ENCODE peak calls at places on chromosome 4, in seven cellular contexts. A is omental fat pad, W is GM13977, C is fibroblast of villous mesenchyme, Z is A549, H is A673, E is heart right ventricle. B is an unnamed sample.

GRCh38 chr4:163693776-163694175 is 199.3 kb downstream of the TMA16 start:
- DNase-seq in W (no peak), C (peak; percentile 8), Z (no peak), H (no peak), A (no peak), E (no peak), B (no peak)

GRCh38 chr4:168449740-168450442 is 30.4 kb downstream of the DDX60L start:
- DNase-seq in A (no peak), Z (no peak), H (no peak), W (no peak), E (no peak), C (peak; percentile 98), B (no peak)

GRCh38 chr4:127304356-127304755 is 328.4 kb upstream of the INTU start:
- DNase-seq in H (no peak), A (no peak), C (peak; percentile 83), Z (no peak), W (no peak), E (no peak), B (no peak)

GRCh38 chr4:169275180-169275579 is 4.4 kb upstream of the SH3RF1 start:
- DNase-seq in C (peak; percentile 79), W (no peak), E (no peak), Z (no peak), H (no peak), A (no peak), B (no peak)

GRCh38 chr4:55018978-55019377 is 106.4 kb downstream of the KDR start:
- DNase-seq in E (no peak), Z (no peak), C (no peak), W (no peak), H (no peak), A (no peak), B (no peak)

GRCh38 chr4:38004887-38005286 is 44.7 kb downstream of the PTTG2 start:
- DNase-seq in A (no peak), C (no peak), Z (no peak), W (no peak), E (no peak), H (no peak), B (no peak)

GRCh38 chr4:173748353-173748752 is 218.3 kb upstream of the HAND2 start:
- DNase-seq in A (no peak), Z (no peak), C (peak; percentile 54), E (no peak), H (peak; percentile 61), W (no peak), B (no peak)

GRCh38 chr4:71333960-71334951 is 4.6 kb upstream of the SLC4A4 start:
- DNase-seq in W (no peak), E (no peak), C (no peak), H (no peak), Z (no peak), A (no peak), B (no peak)

GRCh38 chr4:88202443-88202842 is 44.0 kb upstream of the ABCG2 start:
- DNase-seq in C (no peak), A (no peak), H (no peak), W (no peak), E (no peak), Z (no peak), B (no peak)

GRCh38 chr4:44736900-44737299 is 10.5 kb upstream of the GNPDA2 start:
- DNase-seq in Z (no peak), E (no peak), H (no peak), A (no peak), C (no peak), W (no peak), B (no peak)

GRCh38 chr4:16269742-16270522 is 43.7 kb upstream of the TAPT1 start:
- DNase-seq in H (no peak), W (no peak), Z (no peak), C (peak; percentile 45), E (no peak), A (no peak), B (no peak)

GRCh38 chr4:123463869-123464268 is 67.3 kb downstream of the SPRY1 start:
- DNase-seq in E (no peak), A (no peak), W (no peak), C (no peak), Z (no peak), H (no peak), B (no peak)

GRCh38 chr4:89482248-89482647 is 174.6 kb upstream of the GPRIN3 start:
- DNase-seq in C (peak; percentile 54), E (no peak), Z (peak; percentile 33), A (no peak), W (peak; percentile 42), H (peak; percentile 33), B (peak; percentile 38)

GRCh38 chr4:89486673-89487072 is 179.1 kb upstream of the GPRIN3 start:
- DNase-seq in W (no peak), C (no peak), H (no peak), E (no peak), A (no peak), Z (no peak), B (no peak)

GRCh38 chr4:89482926-89483595 is 175.5 kb upstream of the GPRIN3 start:
- DNase-seq in A (no peak), C (no peak), Z (no peak), E (no peak), W (no peak), H (no peak), B (no peak)

GRCh38 chr4:89489338-89489771 is 181.8 kb upstream of the GPRIN3 start:
- DNase-seq in W (no peak), A (no peak), H (no peak), C (no peak), E (no peak), Z (no peak), B (no peak)

GRCh38 chr4:89486042-89486441 is 178.4 kb upstream of the GPRIN3 start:
- DNase-seq in E (no peak), Z (no peak), C (peak; percentile 59), H (no peak), A (no peak), W (peak; percentile 44), B (no peak)
- TF ChIP-seq CTCF in E (no peak), Z (peak; percentile 37), C (peak; percentile 60), H (peak; percentile 39), A (no peak), W (peak; percentile 36), B (peak; percentile 69)

GRCh38 chr4:24915121-24915922 is 2.5 kb upstream of the CCDC149 start:
- DNase-seq in W (peak; percentile 7), C (peak; percentile 10), A (no peak), Z (no peak), E (no peak), H (no peak), B (no peak)

GRCh38 chr4:24914460-24914859 is 1.6 kb upstream of the CCDC149 start:
- DNase-seq in H (no peak), A (no peak), W (no peak), Z (no peak), E (no peak), C (no peak), B (no peak)

GRCh38 chr4:24913099-24913445 is 230 bp upstream of the CCDC149 start:
- DNase-seq in C (no peak), Z (no peak), A (no peak), W (no peak), H (peak; percentile 11), E (no peak), B (no peak)

GRCh38 chr4:24910504-24910903 is 2.3 kb downstream of the CCDC149 start:
- DNase-seq in A (no peak), E (no peak), C (no peak), W (no peak), Z (no peak), H (no peak), B (no peak)

GRCh38 chr4:24912252-24913098 is at the start of gene CCDC149:
- DNase-seq in A (peak; percentile 25), C (peak; percentile 58), Z (peak; percentile 64), H (peak; percentile 59), W (peak; percentile 42), E (peak; percentile 76), B (peak; percentile 82)
- TF ChIP-seq CTCF in A (no peak), C (no peak), Z (peak; percentile 8), H (no peak), W (no peak), E (no peak), B (peak; percentile 18)

DNA sequence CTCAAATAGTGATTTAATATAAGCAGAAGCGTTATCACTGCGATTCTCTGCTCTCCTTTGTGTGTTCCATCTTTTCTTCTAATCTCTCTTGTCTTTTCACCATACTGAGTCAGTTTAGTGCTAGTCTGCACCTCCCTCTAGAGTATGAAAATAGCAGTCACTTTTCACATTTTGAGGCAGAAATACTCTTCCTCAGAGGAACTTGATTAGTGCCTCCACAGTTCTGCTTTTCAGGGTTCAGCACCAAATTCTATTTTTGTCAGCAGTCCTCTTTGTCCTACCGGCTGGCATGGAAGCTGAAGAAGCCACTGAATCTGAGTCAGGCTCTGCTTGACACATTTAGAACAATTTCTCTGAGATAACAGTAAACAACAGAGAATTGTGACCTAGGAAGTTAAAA is 49.7 kb upstream of the ANKRD17 start:
- DNase-seq in H (no peak), W (peak; percentile 23), A (no peak), E (no peak), Z (no peak), C (peak; percentile 36), B (no peak)
- TF ChIP-seq CTCF in H (no peak), W (peak; percentile 48), A (no peak), E (no peak), Z (peak; percentile 29), C (peak; percentile 50), B (peak; percentile 44)

GRCh38 chr4:61984260-61984909 is 784.3 kb downstream of the ADGRL3 start:
- DNase-seq in Z (no peak), A (no peak), E (no peak), W (no peak), C (no peak), H (no peak), B (no peak)
- TF ChIP-seq CTCF in Z (no peak), A (no peak), E (no peak), W (no peak), C (no peak), H (no peak), B (no peak)

GRCh38 chr4:77156533-77156911 is 485 bp upstream of the CCNG2 start:
- DNase-seq in A (peak; percentile 97), E (peak; percentile 84), C (peak; percentile 100), Z (peak; percentile 95), W (peak; percentile 98), H (peak; percentile 95), B (peak; percentile 100)

GRCh38 chr4:77156912-77157858 is at the start of gene CCNG2:
- DNase-seq in A (peak; percentile 79), Z (peak; percentile 8), H (peak; percentile 93), E (peak; percentile 77), W (peak; percentile 82), C (peak; percentile 97), B (no peak)

GRCh38 chr4:77157859-77158486 is 966 bp downstream of the CCNG2 start:
- DNase-seq in E (peak; percentile 86), W (peak; percentile 91), H (peak; percentile 84), A (peak; percentile 57), C (peak; percentile 90), Z (peak; percentile 69), B (no peak)

GRCh38 chr4:77158487-77158861 is 1.5 kb downstream of the CCNG2 start:
- DNase-seq in Z (no peak), A (no peak), W (no peak), C (no peak), E (no peak), H (no peak), B (no peak)

GRCh38 chr4:77159798-77160197 is 2.8 kb downstream of the CCNG2 start:
- DNase-seq in Z (no peak), H (no peak), C (no peak), W (no peak), A (no peak), E (no peak), B (no peak)
- TF ChIP-seq CTCF in Z (no peak), H (no peak), C (no peak), W (no peak), A (no peak), E (no peak), B (no peak)

GRCh38 chr4:99723555-99724450 is 66.2 kb upstream of the C4orf54 start:
- DNase-seq in E (peak; percentile 58), C (peak; percentile 53), H (peak; percentile 8), A (no peak), W (no peak), Z (peak; percentile 38), B (peak; percentile 48)
- TF ChIP-seq CTCF in E (no peak), C (no peak), H (no peak), A (no peak), W (no peak), Z (no peak), B (peak; percentile 33)